ENCODE peak calls at places on chromosomes 6 and 20, in six cellular contexts. F, S, Q, R, W and V are unnamed samples.

GRCh38 chr6:37517411-37517812 is 17.7 kb upstream of the CCDC167 start:
- DNase-seq in F (no peak), S (no peak), Q (no peak), R (no peak), W (peak), V (no peak)

GRCh38 chr6:12815089-12815488 is 98.5 kb downstream of the PHACTR1 start:
- DNase-seq in F (no peak), S (no peak), Q (no peak), R (no peak), W (no peak), V (no peak)

GRCh38 chr6:81049425-81050042 is 702.9 kb downstream of the TENT5A start:
- DNase-seq in F (no peak), S (no peak), Q (peak), R (no peak), W (no peak), V (no peak)

GRCh38 chr6:44381739-44382138 is 5.8 kb upstream of the CDC5L start:
- DNase-seq in F (no peak), S (no peak), Q (no peak), R (no peak), W (no peak), V (no peak)

GRCh38 chr6:79079425-79080130 is 1.5 kb upstream of the PHIP start:
- DNase-seq in F (no peak), S (no peak), Q (no peak), R (no peak), W (no peak), V (no peak)

GRCh38 chr6:170584954-170585498 is 589 bp upstream of the PDCD2 start:
- DNase-seq in F (no peak), S (no peak), Q (peak), R (no peak), W (no peak), V (no peak)

GRCh38 chr6:12051861-12052368 is 39.8 kb downstream of the HIVEP1 start:
- DNase-seq in F (no peak), S (no peak), Q (no peak), R (no peak), W (peak), V (no peak)

GRCh38 chr20:63472159-63472811 is at the start of gene KCNQ2:
- DNase-seq in F (no peak), S (no peak), Q (no peak), R (peak), W (no peak), V (no peak)